ENCODE peak calls at places on chromosomes 12 and 14, in four cellular contexts. D is cardiac fibroblast; P is activated CD4-positive, CD25-positive, alpha-beta regulatory T cell treated with anti-CD3 and anti-CD28 coated beads, Interleukin-2, amount 50 U/mL, for 16 hours; Q is HuH-7. H is an unnamed sample.

GRCh38 chr12:48758186-48758585 is 30.7 kb downstream of the ADCY6 start:
- DNase-seq in P (no peak), D (no peak), Q (no peak), H (no peak)

GRCh38 chr12:29157486-29157946 is 8.4 kb downstream of the FAR2 start:
- DNase-seq in D (peak), P (no peak), Q (no peak), H (no peak)

GRCh38 chr12:107163413-107163812 is 70.1 kb upstream of the CRY1 start:
- DNase-seq in P (no peak), Q (no peak), D (no peak), H (no peak)

GRCh38 chr14:56490379-56490778 is 89.2 kb upstream of the TMEM260 start:
- DNase-seq in P (no peak), D (peak), Q (peak), H (no peak)

GRCh38 chr12:30874455-30875313 is 51.9 kb upstream of the TSPAN11 start:
- DNase-seq in Q (no peak), P (no peak), D (no peak), H (no peak)

GRCh38 chr12:58500399-58500798 is 419.9 kb downstream of the LRIG3 start:
- DNase-seq in D (no peak), Q (no peak), P (no peak), H (no peak)

GRCh38 chr12:43599708-43600107 is 47.7 kb upstream of the ADAMTS20 start:
- DNase-seq in D (no peak), P (no peak), Q (no peak), H (no peak)

GRCh38 chr14:55129428-55130193 is 559 bp downstream of the LGALS3 start:
- DNase-seq in P (peak), D (peak), Q (peak), H (peak)

GRCh38 chr14:43803076-43803689 is 703.9 kb downstream of the FSCB start:
- DNase-seq in D (no peak), Q (no peak), P (no peak), H (no peak)

GRCh38 chr12:128606040-128606439 is 217.7 kb downstream of the SLC15A4 start:
- DNase-seq in D (no peak), Q (no peak), P (no peak), H (no peak)

GRCh38 chr12:7959278-7960063 is 23.5 kb upstream of the SLC2A3 start:
- DNase-seq in D (peak), Q (no peak), P (peak), H (no peak)

GRCh38 chr14:85595981-85596380 is 66.0 kb downstream of the FLRT2 start:
- DNase-seq in Q (no peak), D (no peak), P (no peak), H (no peak)

GRCh38 chr12:130712346-130713065 is 3.6 kb downstream of the RIMBP2 start:
- DNase-seq in P (no peak), D (no peak), Q (no peak), H (no peak)